ENCODE peak calls at places on chromosomes 6 and 20, in five cellular contexts. G, D, T, W and O are unnamed samples.

GRCh38 chr20:8242827-8243764 is 111.0 kb downstream of the PLCB1 start:
- DNase-seq in G (no peak), D (no peak), T (no peak), W (no peak), O (no peak)

GRCh38 chr6:158628542-158628941 is 16.0 kb downstream of the DYNLT1 start:
- DNase-seq in G (no peak), D (no peak), T (no peak), W (no peak), O (no peak)

GRCh38 chr6:46453756-46454316 is 37.4 kb downstream of the RCAN2 start:
- DNase-seq in G (no peak), D (no peak), T (no peak), W (no peak), O (no peak)

GRCh38 chr6:42727084-42727601 is 4.7 kb upstream of the PRPH2 start:
- DNase-seq in G (peak), D (no peak), T (no peak), W (no peak), O (no peak)

GRCh38 chr6:35368038-35368887 is 25.9 kb downstream of the PPARD start:
- DNase-seq in G (no peak), D (no peak), T (no peak), W (no peak), O (no peak)

GRCh38 chr20:52975024-52975732 is 3.0 kb downstream of the TSHZ2 start:
- DNase-seq in G (no peak), D (peak), T (no peak), W (no peak), O (no peak)

GRCh38 chr6:158867381-158868121 is 48.4 kb upstream of the EZR start:
- DNase-seq in G (no peak), D (no peak), T (no peak), W (peak), O (no peak)

GRCh38 chr20:61185841-61186601 is 66.0 kb upstream of the CDH4 start:
- DNase-seq in G (no peak), D (no peak), T (no peak), W (no peak), O (no peak)

GRCh38 chr6:22877946-22878705 is 308.8 kb downstream of the HDGFL1 start:
- DNase-seq in G (no peak), D (no peak), T (no peak), W (no peak), O (no peak)

GRCh38 chr20:59125332-59125731 is 38.3 kb upstream of the ZNF831 start:
- DNase-seq in G (no peak), D (no peak), T (no peak), W (no peak), O (no peak)

GRCh38 chr6:168838000-168838399 is 397.0 kb downstream of the SMOC2 start:
- DNase-seq in G (no peak), D (no peak), T (no peak), W (no peak), O (no peak)

GRCh38 chr20:55530763-55531162 is 474.6 kb downstream of the CBLN4 start:
- DNase-seq in G (no peak), D (no peak), T (no peak), W (no peak), O (no peak)

GRCh38 chr20:23362392-23363256 is 642 bp downstream of the GZF1 start:
- DNase-seq in G (peak), D (peak), T (no peak), W (peak), O (no peak)

GRCh38 chr6:142566628-142567396 is 265.0 kb downstream of the ADGRG6 start:
- DNase-seq in G (peak), D (peak), T (peak), W (peak), O (peak)

GRCh38 chr6:52663120-52663934 is 7.6 kb upstream of the TMEM14A start:
- DNase-seq in G (peak), D (peak), T (peak), W (peak), O (peak)

GRCh38 chr20:45012682-45013302 is 46.5 kb downstream of the STK4 start:
- DNase-seq in G (no peak), D (no peak), T (no peak), W (no peak), O (no peak)

GRCh38 chr20:9051508-9051907 is 17.4 kb upstream of the PLCB4 start:
- DNase-seq in G (no peak), D (peak), T (no peak), W (no peak), O (no peak)

GRCh38 chr6:20610636-20611200 is 76.5 kb downstream of the CDKAL1 start:
- DNase-seq in G (no peak), D (no peak), T (no peak), W (no peak), O (no peak)

GRCh38 chr6:150263765-150264415 is 104.9 kb upstream of the IYD start:
- DNase-seq in G (no peak), D (no peak), T (no peak), W (no peak), O (no peak)

GRCh38 chr6:5994234-5994998 is 12.3 kb downstream of the NRN1 start:
- DNase-seq in G (no peak), D (no peak), T (no peak), W (peak), O (peak)

GRCh38 chr6:88823998-88824397 is 139.4 kb downstream of the RNGTT start:
- DNase-seq in G (no peak), D (no peak), T (no peak), W (no peak), O (no peak)

GRCh38 chr6:21348462-21349195 is 244.9 kb upstream of the SOX4 start:
- DNase-seq in G (no peak), D (no peak), T (no peak), W (no peak), O (peak)

GRCh38 chr20:25509084-25509483 is 76.2 kb downstream of the NINL start:
- DNase-seq in G (no peak), D (no peak), T (no peak), W (no peak), O (no peak)

GRCh38 chr6:53066059-53066406 is 829 bp downstream of the FBXO9 start:
- DNase-seq in G (peak), D (peak), T (no peak), W (no peak), O (peak)

GRCh38 chr6:498795-499231 is 107.3 kb downstream of the IRF4 start:
- DNase-seq in G (no peak), D (no peak), T (no peak), W (no peak), O (no peak)

GRCh38 chr6:43952746-43953145 is 174.5 kb downstream of the MRPL14 start:
- DNase-seq in G (no peak), D (no peak), T (no peak), W (no peak), O (no peak)

GRCh38 chr6:403659-404655 is 12.4 kb downstream of the IRF4 start:
- DNase-seq in G (no peak), D (no peak), T (no peak), W (no peak), O (no peak)

GRCh38 chr20:32040142-32040953 is 11.7 kb upstream of the HCK start:
- DNase-seq in G (no peak), D (no peak), T (no peak), W (peak), O (no peak)

GRCh38 chr6:46583081-46583480 is 69.5 kb downstream of the CYP39A1 start:
- DNase-seq in G (no peak), D (no peak), T (no peak), W (no peak), O (no peak)

GRCh38 chr6:36977470-36977941 is 8.5 kb downstream of the MTCH1 start:
- DNase-seq in G (no peak), D (peak), T (no peak), W (peak), O (peak)

GRCh38 chr20:13231031-13231752 is 10.1 kb downstream of the ISM1 start:
- DNase-seq in G (no peak), D (no peak), T (no peak), W (no peak), O (no peak)

GRCh38 chr6:39426057-39426592 is 103.6 kb upstream of the KCNK16 start:
- DNase-seq in G (no peak), D (no peak), T (no peak), W (no peak), O (no peak)

GRCh38 chr6:151445482-151445881 is 6.4 kb downstream of the RMND1 start:
- DNase-seq in G (no peak), D (no peak), T (no peak), W (no peak), O (no peak)

GRCh38 chr6:150633466-150633795 is 33.7 kb downstream of the PLEKHG1 start:
- DNase-seq in G (no peak), D (no peak), T (no peak), W (no peak), O (no peak)

GRCh38 chr6:85113934-85114582 is 335.8 kb upstream of the NT5E start:
- DNase-seq in G (no peak), D (no peak), T (no peak), W (no peak), O (no peak)

GRCh38 chr20:53492212-53492611 is 101.4 kb downstream of the ZNF217 start:
- DNase-seq in G (no peak), D (no peak), T (no peak), W (no peak), O (no peak)

GRCh38 chr6:168507297-168507696 is 66.3 kb downstream of the SMOC2 start:
- DNase-seq in G (no peak), D (no peak), T (no peak), W (no peak), O (no peak)

GRCh38 chr6:50845499-50846108 is 26.9 kb downstream of the TFAP2B start:
- DNase-seq in G (no peak), D (no peak), T (no peak), W (no peak), O (no peak)

GRCh38 chr20:17716331-17716730 is 16.6 kb downstream of the BANF2 start:
- DNase-seq in G (no peak), D (no peak), T (no peak), W (no peak), O (no peak)

GRCh38 chr20:17617212-17617867 is 47.5 kb downstream of the DSTN start:
- DNase-seq in G (peak), D (peak), T (peak), W (peak), O (peak)

GRCh38 chr6:7897461-7898192 is 13.0 kb downstream of the TXNDC5 start:
- DNase-seq in G (no peak), D (no peak), T (no peak), W (no peak), O (no peak)

GRCh38 chr6:7899889-7900213 is 10.7 kb downstream of the TXNDC5 start:
- DNase-seq in G (no peak), D (no peak), T (no peak), W (no peak), O (no peak)

GRCh38 chr6:7900621-7901020 is 10.0 kb downstream of the TXNDC5 start:
- DNase-seq in G (no peak), D (no peak), T (no peak), W (no peak), O (no peak)

GRCh38 chr6:7901056-7901455 is 9.5 kb downstream of the TXNDC5 start:
- DNase-seq in G (no peak), D (no peak), T (no peak), W (no peak), O (no peak)

DNA sequence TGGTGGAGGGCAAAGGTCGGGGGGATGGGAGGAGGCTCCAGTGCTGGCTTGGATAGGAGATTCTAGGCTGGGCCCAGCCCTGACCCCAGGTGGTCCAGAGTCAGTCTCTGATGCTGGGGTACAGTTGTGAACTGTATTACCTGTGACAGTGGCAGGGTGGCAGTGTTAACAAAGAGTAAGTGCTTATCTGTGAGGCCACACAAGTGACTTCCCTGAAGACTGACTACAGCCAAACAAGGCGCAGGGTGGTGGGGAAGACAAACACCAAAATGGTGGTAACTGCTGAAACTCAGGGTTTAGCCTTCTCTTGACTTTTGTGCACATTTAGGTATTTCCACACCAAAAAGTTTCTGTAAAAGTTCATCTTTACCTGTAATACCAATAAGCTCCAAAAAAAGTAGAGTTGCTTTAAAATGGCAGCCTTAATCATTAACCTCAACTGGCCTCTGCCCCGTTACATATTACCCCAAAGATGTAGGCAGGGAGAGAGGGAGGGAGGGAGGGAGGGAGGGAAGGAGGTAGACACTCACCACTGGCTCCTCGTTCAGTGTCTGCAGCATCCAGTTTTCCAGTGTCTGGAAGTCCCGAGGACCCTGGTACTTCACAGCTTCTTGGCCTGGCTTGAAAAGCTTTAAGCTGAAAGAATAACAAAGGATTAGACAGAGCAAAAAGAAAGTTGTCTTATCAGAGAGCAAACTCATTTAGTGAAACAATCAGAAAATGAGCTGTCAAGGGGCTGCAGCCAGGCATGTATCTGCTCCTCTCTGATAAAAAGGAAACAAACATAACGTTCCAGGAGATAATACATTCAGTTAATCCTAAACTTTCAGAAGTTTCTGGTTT is 11.3 kb downstream of the TXNDC5 start:
- DNase-seq in G (no peak), D (no peak), T (no peak), W (no peak), O (no peak)
- TF ChIP-seq CTCF in G (peak), D (peak), T (no peak), W (no peak), O (no peak)

GRCh38 chr6:108497883-108498282 is 62.8 kb upstream of the FOXO3 start:
- DNase-seq in G (no peak), D (peak), T (peak), W (no peak), O (peak)
- TF ChIP-seq CTCF in G (peak), D (peak), T (peak), W (peak), O (peak)

GRCh38 chr20:63519765-63520593 is 586 bp upstream of the PPDPF start:
- DNase-seq in G (peak), D (peak), T (peak), W (peak), O (peak)
- TF ChIP-seq CTCF in G (peak), D (peak), T (peak), W (peak), O (peak)

GRCh38 chr20:1391640-1392442 is 1.0 kb downstream of the FKBP1A start:
- DNase-seq in G (no peak), D (peak), T (no peak), W (no peak), O (peak)

GRCh38 chr20:1393507-1393882 is 641 bp upstream of the FKBP1A start:
- DNase-seq in G (no peak), D (no peak), T (no peak), W (no peak), O (no peak)

GRCh38 chr20:1390552-1391403 is 2.1 kb downstream of the FKBP1A start:
- DNase-seq in G (no peak), D (no peak), T (no peak), W (no peak), O (no peak)

GRCh38 chr20:1392443-1392692 is 486 bp downstream of the FKBP1A start:
- DNase-seq in G (no peak), D (no peak), T (no peak), W (no peak), O (no peak)

GRCh38 chr20:1392693-1393506 is at the start of gene FKBP1A:
- DNase-seq in G (peak), D (peak), T (peak), W (peak), O (peak)
- TF ChIP-seq CTCF in G (peak), D (no peak), T (peak), W (no peak), O (no peak)

DNA sequence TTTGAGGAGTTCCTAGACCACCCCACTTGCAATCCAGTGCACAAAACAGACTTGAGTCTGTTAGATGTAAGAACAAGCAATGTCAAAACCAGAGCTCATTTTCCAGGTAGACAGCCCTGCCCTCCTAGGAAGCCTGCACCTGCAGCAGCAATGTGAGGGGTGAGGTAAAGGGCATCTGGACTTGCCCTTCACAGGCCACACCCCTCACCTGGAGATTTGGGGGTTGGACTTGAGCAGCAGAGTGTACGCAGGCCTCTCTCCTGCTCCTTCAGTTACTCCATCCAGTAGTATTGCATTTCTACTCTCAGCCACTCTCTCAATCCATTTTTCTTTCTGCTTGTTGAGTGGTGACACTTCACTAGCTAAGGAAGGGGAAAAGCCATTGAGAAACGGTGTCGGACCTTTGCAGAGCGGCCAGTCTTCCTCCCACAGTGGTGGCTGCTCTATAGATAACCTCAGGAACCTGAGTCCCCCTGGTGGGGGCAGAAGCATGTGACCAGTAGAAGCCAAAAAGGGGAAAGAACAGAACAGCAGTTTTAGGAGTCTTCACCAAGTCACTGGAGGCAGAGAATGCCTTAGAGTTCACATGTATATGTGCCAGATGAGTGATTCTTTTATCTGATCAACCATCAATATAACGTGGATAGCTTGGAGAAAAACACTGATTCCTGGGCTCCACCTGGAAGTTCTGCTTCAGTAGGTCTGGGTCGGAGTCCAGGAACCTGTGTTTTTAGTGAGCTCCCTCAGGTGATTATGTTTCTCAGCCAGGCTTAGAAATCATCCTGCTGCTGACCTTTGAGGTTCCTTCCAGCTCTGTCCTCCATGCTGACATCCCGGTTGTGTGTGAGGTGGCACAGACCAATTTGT is 28.0 kb downstream of the ARFGEF2 start:
- DNase-seq in G (no peak), D (no peak), T (no peak), W (no peak), O (no peak)
- TF ChIP-seq CTCF in G (no peak), D (peak), T (peak), W (no peak), O (peak)

GRCh38 chr6:117924708-117925107 is 17.6 kb downstream of the SLC35F1 start:
- DNase-seq in G (no peak), D (no peak), T (no peak), W (no peak), O (no peak)
- TF ChIP-seq CTCF in G (no peak), D (no peak), T (no peak), W (no peak), O (no peak)

GRCh38 chr6:16873698-16874097 is 112.4 kb upstream of the ATXN1 start:
- DNase-seq in G (no peak), D (no peak), T (no peak), W (no peak), O (no peak)

GRCh38 chr6:16868968-16869367 is 107.7 kb upstream of the ATXN1 start:
- DNase-seq in G (no peak), D (no peak), T (no peak), W (no peak), O (no peak)

GRCh38 chr6:16871047-16871446 is 109.8 kb upstream of the ATXN1 start:
- DNase-seq in G (no peak), D (no peak), T (no peak), W (no peak), O (no peak)

GRCh38 chr6:16876201-16876600 is 114.9 kb upstream of the ATXN1 start:
- DNase-seq in G (no peak), D (no peak), T (no peak), W (no peak), O (no peak)

GRCh38 chr6:16872543-16873230 is 111.4 kb upstream of the ATXN1 start:
- DNase-seq in G (no peak), D (no peak), T (no peak), W (no peak), O (no peak)
- TF ChIP-seq CTCF in G (no peak), D (peak), T (no peak), W (no peak), O (no peak)

GRCh38 chr6:9455794-9456193 is 959.1 kb downstream of the TFAP2A start:
- DNase-seq in G (no peak), D (no peak), T (peak), W (no peak), O (no peak)
- TF ChIP-seq CTCF in G (no peak), D (no peak), T (no peak), W (no peak), O (no peak)

DNA sequence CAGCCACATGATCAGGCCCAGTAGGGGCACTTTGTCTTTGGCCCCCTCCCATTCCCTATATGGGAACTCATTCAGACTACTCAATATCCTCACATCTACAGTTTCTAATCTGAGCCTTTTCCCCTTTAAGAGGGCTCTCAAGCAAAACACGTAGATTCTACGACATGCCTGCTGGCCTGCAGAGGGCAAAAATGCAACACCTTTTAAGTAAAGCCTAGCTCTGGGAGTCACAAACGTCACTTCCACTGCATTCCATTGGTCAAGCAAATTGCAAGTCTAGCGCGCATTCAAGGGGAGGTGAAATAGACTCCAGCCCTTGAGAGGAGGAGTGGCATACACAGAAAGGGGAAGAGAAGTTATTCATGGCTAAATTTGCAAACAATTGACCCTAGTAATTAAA is 70.6 kb downstream of the CDC40 start:
- DNase-seq in G (no peak), D (no peak), T (no peak), W (no peak), O (no peak)
- TF ChIP-seq CTCF in G (no peak), D (no peak), T (no peak), W (no peak), O (no peak)